ENCODE peak calls at places on chromosomes 2 and 18, in four cellular contexts. A is midbrain, O is iPS-NIHi11, M is HAP-1. N is an unnamed sample.

GRCh38 chr2:62194558-62195420 is 1.1 kb upstream of the B3GNT2 start:
- DNase-seq in O (no peak), A (no peak), M (no peak), N (no peak)

GRCh38 chr2:128315122-128315828 is 3.4 kb downstream of the HS6ST1 start:
- DNase-seq in A (no peak), O (peak), M (no peak), N (peak)

GRCh38 chr18:66046025-66046602 is 295.3 kb downstream of the CDH7 start:
- DNase-seq in M (no peak), O (no peak), A (no peak), N (no peak)

GRCh38 chr18:61991201-61991600 is 98.4 kb upstream of the RNF152 start:
- DNase-seq in O (no peak), M (no peak), A (no peak), N (peak)

GRCh38 chr18:34734048-34734447 is 23.9 kb downstream of the DTNA start:
- DNase-seq in A (no peak), M (no peak), O (no peak), N (no peak)

GRCh38 chr2:27723372-27724144 is 48.0 kb upstream of the MRPL33 start:
- DNase-seq in A (peak), M (peak), O (peak), N (peak)

GRCh38 chr18:46756559-46757201 is at the start of gene ST8SIA5:
- DNase-seq in A (no peak), M (peak), O (peak), N (peak)

GRCh38 chr18:48408111-48408726 is 964 bp downstream of the ZBTB7C start:
- DNase-seq in A (no peak), M (no peak), O (no peak), N (no peak)

GRCh38 chr2:105857076-105857740 is 112.5 kb downstream of the NCK2 start:
- DNase-seq in A (no peak), M (no peak), O (no peak), N (peak)

N was measured in G401.